ENCODE peak calls at places on chromosomes 6 and 20, in five cellular contexts. N is effector memory CD4-positive, alpha-beta T cell; E is PC-9; O is cardiac fibroblast; H is adrenal gland. X is an unnamed sample.

GRCh38 chr6:52143551-52143950 is 42.6 kb upstream of the IL17A start:
- DNase-seq in N (no peak), E (no peak), O (no peak), H (no peak), X (no peak)

GRCh38 chr6:122389704-122390103 is 9.7 kb upstream of the HSF2 start:
- DNase-seq in N (no peak), E (no peak), O (peak), H (no peak), X (no peak)

GRCh38 chr6:45000833-45001232 is 327.3 kb upstream of the RUNX2 start:
- DNase-seq in N (no peak), E (no peak), O (no peak), H (no peak), X (peak)

GRCh38 chr6:113339173-113339572 is 518.0 kb upstream of the MARCKS start:
- DNase-seq in N (no peak), E (no peak), O (no peak), H (no peak), X (no peak)

GRCh38 chr6:108275971-108276370 is 15.1 kb upstream of the SNX3 start:
- DNase-seq in N (no peak), E (no peak), O (no peak), H (no peak), X (no peak)

GRCh38 chr6:131946404-131946991 is 4.7 kb downstream of the CCN2 start:
- DNase-seq in N (no peak), E (no peak), O (peak), H (no peak), X (no peak)

GRCh38 chr6:90934081-90934480 is 347.2 kb upstream of the MAP3K7 start:
- DNase-seq in N (no peak), E (no peak), O (no peak), H (no peak), X (no peak)

GRCh38 chr6:97322811-97323210 is 39.8 kb upstream of the MMS22L start:
- DNase-seq in N (no peak), E (no peak), O (no peak), H (no peak), X (no peak)

GRCh38 chr6:18432619-18433018 is 45.5 kb downstream of the RNF144B start:
- DNase-seq in N (no peak), E (no peak), O (no peak), H (no peak), X (no peak)

GRCh38 chr6:131139599-131139998 is 4.3 kb downstream of the AKAP7 start:
- DNase-seq in N (no peak), E (no peak), O (no peak), H (no peak), X (no peak)

GRCh38 chr6:33638581-33638980 is 17.5 kb downstream of the ITPR3 start:
- DNase-seq in N (no peak), E (no peak), O (no peak), H (no peak), X (no peak)

GRCh38 chr20:881051-881820 is 34.9 kb downstream of the ANGPT4 start:
- DNase-seq in N (no peak), E (peak), O (peak), H (no peak), X (peak)

GRCh38 chr20:32522775-32523612 is 62.1 kb downstream of the NOL4L start:
- DNase-seq in N (no peak), E (peak), O (no peak), H (no peak), X (no peak)

GRCh38 chr6:123393333-123393732 is 243.4 kb downstream of the TRDN start:
- DNase-seq in N (no peak), E (no peak), O (peak), H (no peak), X (peak)

GRCh38 chr20:22757424-22758189 is 173.2 kb upstream of the FOXA2 start:
- DNase-seq in N (no peak), E (no peak), O (no peak), H (no peak), X (no peak)

GRCh38 chr6:42179956-42180335 is 6.8 kb downstream of the GUCA1A start:
- DNase-seq in N (no peak), E (no peak), O (no peak), H (no peak), X (no peak)

GRCh38 chr6:162560891-162561290 is 166.7 kb downstream of the PRKN start:
- DNase-seq in N (no peak), E (no peak), O (no peak), H (no peak), X (no peak)

GRCh38 chr6:38973178-38974057 is 75.2 kb upstream of the GLP1R start:
- DNase-seq in N (no peak), E (peak), O (peak), H (peak), X (peak)

GRCh38 chr6:38184780-38185080 is 365.2 kb downstream of the ZFAND3 start:
- DNase-seq in N (no peak), E (no peak), O (no peak), H (no peak), X (no peak)

GRCh38 chr6:18823782-18824386 is 436.7 kb downstream of the RNF144B start:
- DNase-seq in N (no peak), E (peak), O (peak), H (peak), X (peak)

GRCh38 chr6:3724451-3725144 is 26.9 kb downstream of the PXDC1 start:
- DNase-seq in N (no peak), E (no peak), O (no peak), H (no peak), X (no peak)

GRCh38 chr20:44856442-44856841 is 29.1 kb upstream of the YWHAB start:
- DNase-seq in N (no peak), E (peak), O (no peak), H (no peak), X (no peak)

GRCh38 chr6:160678744-160679401 is 14.8 kb upstream of the LPA start:
- DNase-seq in N (no peak), E (no peak), O (no peak), H (no peak), X (no peak)
- H3K4me3 ChIP-seq in N (no peak), E (no peak), O (no peak), H (peak), X (no peak)

GRCh38 chr6:118586741-118587485 is 38.8 kb downstream of the PLN start:
- DNase-seq in N (no peak), E (no peak), O (no peak), H (no peak), X (no peak)
- H3K4me3 ChIP-seq in N (no peak), E (no peak), O (no peak), H (no peak), X (no peak)

DNA sequence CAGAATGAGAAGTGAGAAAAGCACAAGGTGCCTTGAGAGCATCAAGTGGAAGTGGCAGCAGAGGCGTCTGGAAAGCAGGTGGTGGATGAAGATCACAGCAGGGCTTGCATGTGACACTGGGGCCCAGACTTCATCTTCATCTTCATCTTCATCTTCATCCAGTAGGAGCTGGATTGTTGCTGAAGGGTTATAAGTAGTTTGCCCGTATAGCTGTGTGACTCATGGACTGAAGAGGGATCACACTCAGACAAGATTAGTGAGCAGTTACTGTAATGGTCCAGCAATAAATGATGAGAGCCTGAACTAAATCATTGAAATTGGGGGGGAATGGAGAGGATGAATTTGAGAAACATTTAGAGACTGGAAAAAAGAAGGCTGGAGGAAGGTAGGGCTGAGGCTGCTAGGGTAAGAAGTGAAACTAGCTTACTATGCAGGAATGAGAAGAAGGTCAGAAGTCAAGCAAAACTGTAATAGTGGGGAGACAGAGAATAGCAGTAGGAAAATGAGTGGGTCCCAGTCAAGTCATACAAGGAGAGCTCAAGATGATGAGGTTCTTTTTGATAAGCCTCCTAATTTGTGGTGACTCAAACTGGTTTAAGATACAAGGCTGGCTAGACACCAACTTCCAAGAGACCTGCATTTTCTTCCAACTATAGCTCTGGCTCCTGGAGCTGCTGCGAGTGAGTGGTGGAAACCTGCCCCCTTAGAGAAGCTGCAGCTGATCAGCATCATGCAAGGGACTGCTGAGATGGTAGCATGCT is 92.3 kb upstream of the BEND6 start:
- DNase-seq in N (no peak), E (no peak), O (no peak), H (no peak), X (no peak)
- H3K4me3 ChIP-seq in N (no peak), E (no peak), O (no peak), H (no peak), X (no peak)

GRCh38 chr20:14536738-14537137 is 199.3 kb upstream of the FLRT3 start:
- DNase-seq in N (no peak), E (no peak), O (no peak), H (no peak), X (no peak)

GRCh38 chr20:14543040-14543439 is 205.6 kb upstream of the FLRT3 start:
- DNase-seq in N (no peak), E (no peak), O (no peak), H (no peak), X (no peak)

DNA sequence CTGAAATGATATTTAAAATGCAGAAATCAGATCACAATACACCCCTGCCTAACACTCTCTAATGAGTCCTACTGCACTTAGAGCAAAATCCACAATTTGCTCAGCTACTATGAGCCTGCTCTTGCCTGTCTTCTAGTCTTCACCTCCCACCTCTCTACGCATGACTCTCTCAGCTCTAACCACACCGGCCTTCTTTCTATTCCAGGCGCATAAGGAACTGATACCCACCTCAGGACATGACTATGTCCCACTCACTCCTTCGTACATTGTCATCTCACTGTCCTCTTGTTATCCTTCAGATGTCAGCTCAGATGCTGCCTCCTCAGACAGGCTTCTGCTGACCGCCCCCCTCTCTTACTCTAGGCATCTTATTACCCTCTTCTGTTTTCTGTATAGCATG is 201.0 kb upstream of the FLRT3 start:
- DNase-seq in N (no peak), E (no peak), O (no peak), H (no peak), X (peak)
- H3K4me3 ChIP-seq in N (no peak), E (no peak), O (no peak), H (no peak), X (no peak)

DNA sequence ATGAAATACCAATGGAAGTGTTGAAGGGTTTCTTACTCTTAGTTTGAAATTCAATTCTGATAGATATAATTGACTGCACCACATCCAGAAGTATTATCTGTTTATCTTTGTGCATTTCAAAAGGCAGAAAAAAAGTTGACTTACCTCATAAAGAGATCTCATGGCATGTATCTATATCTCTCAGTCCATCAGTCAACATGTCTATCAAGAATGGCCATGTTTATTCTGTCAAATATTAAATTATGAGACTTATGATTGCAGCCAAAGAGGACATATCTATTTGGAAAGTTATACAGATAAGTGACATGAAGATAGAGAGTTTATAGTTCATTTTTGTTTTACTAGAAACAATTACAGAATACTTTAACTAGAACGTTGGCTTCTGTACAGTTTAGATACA is 277.8 kb downstream of the KHDC1L start:
- DNase-seq in N (no peak), E (no peak), O (no peak), H (no peak), X (no peak)
- H3K4me3 ChIP-seq in N (no peak), E (no peak), O (no peak), H (no peak), X (no peak)

DNA sequence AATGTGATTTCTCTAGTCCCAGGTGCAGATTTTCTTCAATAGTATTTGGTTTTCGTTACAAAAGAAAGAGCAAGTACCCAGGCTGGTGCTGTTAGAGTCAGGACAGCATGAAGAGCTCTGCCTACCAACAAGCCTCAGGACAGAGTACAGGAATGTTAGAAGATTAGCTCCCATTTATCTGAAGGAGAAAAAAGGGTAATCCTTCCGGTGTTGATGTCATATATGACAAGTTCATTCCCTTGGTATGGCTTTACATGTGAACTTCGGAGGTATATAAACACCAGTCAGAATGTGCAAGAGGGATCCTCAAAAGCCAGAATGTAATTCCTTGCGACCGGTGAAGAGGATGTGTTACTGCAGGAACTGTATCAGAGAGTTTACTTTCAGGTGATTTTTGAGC is 194.1 kb upstream of the ZNF184 start:
- DNase-seq in N (no peak), E (no peak), O (no peak), H (no peak), X (no peak)
- H3K4me3 ChIP-seq in N (no peak), E (peak), O (no peak), H (no peak), X (no peak)

GRCh38 chr6:27126815-27127537 is 120.5 kb upstream of the PRSS16 start:
- DNase-seq in N (peak), E (peak), O (peak), H (peak), X (peak)
- H3K4me3 ChIP-seq in N (peak), E (peak), O (peak), H (peak), X (peak)